ENCODE peak calls at places on chromosomes 16 and 17, in four cellular contexts. Y is adrenal gland, I is nephron progenitor cell, R is heart left ventricle. O is an unnamed sample.

GRCh38 chr17:58191259-58191896 is 1.1 kb upstream of the EPX start:
- DNase-seq in Y (no peak), I (no peak), R (no peak), O (no peak)

GRCh38 chr17:17186051-17186450 is 20.1 kb downstream of the PLD6 start:
- DNase-seq in Y (no peak), I (no peak), R (no peak), O (peak; percentile 76)

GRCh38 chr17:21676281-21677111 is 15.8 kb upstream of the KCNJ18 start:
- DNase-seq in Y (peak; percentile 23), I (no peak), R (no peak), O (no peak)

GRCh38 chr16:85625485-85626117 is 12.5 kb downstream of the GSE1 start:
- DNase-seq in Y (no peak), I (no peak), R (no peak), O (no peak)

GRCh38 chr17:15440347-15440746 is 27.1 kb downstream of the CDRT4 start:
- DNase-seq in Y (no peak), I (no peak), R (no peak), O (no peak)

GRCh38 chr17:266219-266618 is 84.8 kb upstream of the DOC2B start:
- DNase-seq in Y (peak; percentile 44), I (no peak), R (peak; percentile 2), O (no peak)

GRCh38 chr17:41959336-41960095 is 7.1 kb upstream of the CNP start:
- DNase-seq in Y (no peak), I (peak; percentile 40), R (no peak), O (no peak)

GRCh38 chr16:57277586-57277985 is 6.9 kb downstream of the PLLP start:
- DNase-seq in Y (no peak), I (no peak), R (no peak), O (peak; percentile 32)

GRCh38 chr17:21370430-21370829 is 5.7 kb upstream of the KCNJ12 start:
- DNase-seq in Y (no peak), I (peak; percentile 44), R (peak; percentile 85), O (no peak)

GRCh38 chr16:86565644-86566511 is 751 bp upstream of the FOXC2 start:
- DNase-seq in Y (no peak), I (peak; percentile 47), R (no peak), O (no peak)

GRCh38 chr17:57751348-57751970 is 6.4 kb upstream of the CCDC182 start:
- DNase-seq in Y (no peak), I (no peak), R (no peak), O (no peak)

GRCh38 chr16:49333268-49333597 is 40.4 kb upstream of the C16orf78 start:
- DNase-seq in Y (no peak), I (no peak), R (no peak), O (no peak)

GRCh38 chr16:23072769-23073549 is 76.3 kb downstream of the USP31 start:
- DNase-seq in Y (no peak), I (no peak), R (no peak), O (no peak)

GRCh38 chr16:1808691-1809090 is 15.2 kb upstream of the IGFALS start:
- DNase-seq in Y (no peak), I (no peak), R (no peak), O (no peak)

GRCh38 chr16:6573577-6573976 is 759.1 kb upstream of the RBFOX1 start:
- DNase-seq in Y (peak; percentile 76), I (peak; percentile 68), R (no peak), O (no peak)

GRCh38 chr17:50845260-50846147 is 10.1 kb downstream of the WFIKKN2 start:
- DNase-seq in Y (no peak), I (no peak), R (peak; percentile 58), O (no peak)

GRCh38 chr16:26645629-26646028 is 421.1 kb upstream of the C16orf82 start:
- DNase-seq in Y (no peak), I (peak; percentile 57), R (no peak), O (no peak)

GRCh38 chr17:58268326-58268725 is 12.4 kb downstream of the MPO start:
- DNase-seq in Y (peak; percentile 15), I (no peak), R (no peak), O (no peak)

GRCh38 chr17:46979023-46979870 is at the start of gene RPRML:
- DNase-seq in Y (no peak), I (peak; percentile 79), R (peak; percentile 25), O (peak; percentile 59)

GRCh38 chr17:68603663-68604062 is 2.5 kb upstream of the FAM20A start:
- DNase-seq in Y (no peak), I (no peak), R (no peak), O (no peak)

GRCh38 chr17:7021993-7022778 is 664 bp upstream of the BCL6B start:
- DNase-seq in Y (peak; percentile 85), I (peak; percentile 89), R (peak; percentile 87), O (peak; percentile 91)

DNA sequence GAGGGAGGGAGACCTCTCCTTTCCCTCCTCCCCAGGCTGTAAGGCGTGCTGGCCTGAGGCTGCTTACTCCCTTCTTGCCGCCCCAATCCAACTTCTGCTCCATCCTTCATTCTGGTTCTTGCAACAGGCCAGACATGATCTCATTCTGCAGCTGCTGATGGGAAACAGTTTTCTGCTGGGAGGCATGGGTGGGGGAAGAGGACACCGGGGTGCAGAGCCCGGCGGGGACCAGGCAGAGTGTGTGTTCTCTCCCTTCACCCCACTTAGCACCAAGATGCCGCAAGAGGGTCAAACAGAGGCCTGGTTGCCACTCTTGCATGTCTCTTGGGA is 1.4 kb downstream of the SARM1 start:
- DNase-seq in Y (no peak), I (no peak), R (no peak), O (no peak)
- TF ChIP-seq CTCF in Y (no peak), I (no peak), R (no peak), O (no peak)

GRCh38 chr17:2043785-2044184 is 2.0 kb downstream of the OVCA2 start:
- DNase-seq in Y (peak; percentile 55), I (no peak), R (no peak), O (no peak)

GRCh38 chr17:2041561-2042354 is at the start of gene OVCA2:
- DNase-seq in Y (peak; percentile 97), I (peak; percentile 97), R (peak; percentile 95), O (peak; percentile 99)

GRCh38 chr17:2044263-2044894 is 2.6 kb downstream of the OVCA2 start:
- DNase-seq in Y (no peak), I (no peak), R (no peak), O (no peak)

GRCh38 chr17:2040942-2041560 is 771 bp upstream of the OVCA2 start:
- DNase-seq in Y (peak; percentile 87), I (no peak), R (no peak), O (no peak)

GRCh38 chr17:2042355-2042929 is 620 bp downstream of the OVCA2 start:
- DNase-seq in Y (no peak), I (peak; percentile 41), R (no peak), O (no peak)
- TF ChIP-seq CTCF in Y (peak; percentile 37), I (peak; percentile 6), R (no peak), O (no peak)

GRCh38 chr16:11296351-11296705 is 15.2 kb upstream of the PRM1 start:
- DNase-seq in Y (no peak), I (no peak), R (no peak), O (no peak)

GRCh38 chr16:11295672-11296071 is 14.5 kb upstream of the PRM1 start:
- DNase-seq in Y (no peak), I (no peak), R (no peak), O (no peak)

GRCh38 chr16:11296706-11297491 is 15.8 kb upstream of the PRM1 start:
- DNase-seq in Y (no peak), I (no peak), R (no peak), O (no peak)

GRCh38 chr16:11298143-11298900 is 17.2 kb upstream of the PRM1 start:
- DNase-seq in Y (no peak), I (no peak), R (no peak), O (no peak)

DNA sequence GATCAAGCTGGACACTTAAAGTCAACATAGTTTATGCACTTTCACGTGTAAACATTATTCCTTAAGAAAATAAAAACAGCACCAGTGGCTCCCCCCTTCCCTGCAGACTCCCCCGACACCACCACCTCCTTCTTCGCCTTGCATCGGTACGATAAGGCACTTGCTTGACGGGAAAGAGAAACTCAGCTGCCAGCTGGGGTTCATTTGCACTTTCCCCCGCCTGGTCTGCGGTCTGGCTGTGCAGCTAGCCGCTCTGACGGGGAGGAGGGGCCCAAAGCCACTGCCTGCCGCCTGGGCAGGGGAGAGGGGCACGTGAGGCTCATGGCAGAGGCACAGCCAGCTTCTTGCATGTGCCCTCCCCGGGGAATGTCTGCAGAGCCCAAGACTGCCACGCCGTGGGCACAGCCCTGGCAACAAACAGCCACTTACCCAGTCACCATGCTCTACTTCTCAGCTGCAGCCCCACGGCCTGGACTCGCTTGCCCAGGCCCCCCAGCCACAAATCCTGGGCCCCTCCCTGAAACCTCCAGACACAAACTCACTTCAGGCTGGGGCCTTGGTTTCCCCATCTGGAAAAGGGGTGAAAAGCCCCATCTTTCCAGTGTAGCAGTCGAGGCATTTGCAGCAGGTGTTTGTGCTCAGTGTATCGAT is 16.5 kb upstream of the PRM1 start:
- DNase-seq in Y (peak; percentile 75), I (peak; percentile 42), R (peak; percentile 75), O (peak; percentile 67)
- TF ChIP-seq CTCF in Y (no peak), I (no peak), R (peak; percentile 47), O (peak; percentile 17)

DNA sequence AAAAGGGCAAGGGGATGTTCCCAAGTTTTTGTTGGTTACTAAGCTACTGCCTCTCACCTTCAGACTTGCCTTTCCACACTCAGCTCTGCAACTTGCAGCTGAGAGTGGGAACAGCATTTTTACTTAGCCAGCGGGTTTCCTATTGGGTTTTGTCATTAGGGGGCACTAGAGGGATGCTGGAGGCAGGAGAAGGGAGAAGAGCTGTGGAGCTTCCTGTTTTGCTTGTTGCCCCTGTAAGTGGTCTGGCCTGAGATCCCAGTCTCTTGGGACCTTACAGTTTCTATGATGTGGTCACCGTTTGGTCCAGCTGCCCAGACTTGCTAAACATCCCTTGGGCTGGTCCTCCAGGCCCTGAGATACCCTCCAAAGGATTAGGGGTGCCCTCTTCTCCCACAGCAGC is 209.6 kb upstream of the NLRP1 start:
- DNase-seq in Y (no peak), I (no peak), R (no peak), O (no peak)
- TF ChIP-seq CTCF in Y (no peak), I (peak; percentile 27), R (no peak), O (peak; percentile 13)

DNA sequence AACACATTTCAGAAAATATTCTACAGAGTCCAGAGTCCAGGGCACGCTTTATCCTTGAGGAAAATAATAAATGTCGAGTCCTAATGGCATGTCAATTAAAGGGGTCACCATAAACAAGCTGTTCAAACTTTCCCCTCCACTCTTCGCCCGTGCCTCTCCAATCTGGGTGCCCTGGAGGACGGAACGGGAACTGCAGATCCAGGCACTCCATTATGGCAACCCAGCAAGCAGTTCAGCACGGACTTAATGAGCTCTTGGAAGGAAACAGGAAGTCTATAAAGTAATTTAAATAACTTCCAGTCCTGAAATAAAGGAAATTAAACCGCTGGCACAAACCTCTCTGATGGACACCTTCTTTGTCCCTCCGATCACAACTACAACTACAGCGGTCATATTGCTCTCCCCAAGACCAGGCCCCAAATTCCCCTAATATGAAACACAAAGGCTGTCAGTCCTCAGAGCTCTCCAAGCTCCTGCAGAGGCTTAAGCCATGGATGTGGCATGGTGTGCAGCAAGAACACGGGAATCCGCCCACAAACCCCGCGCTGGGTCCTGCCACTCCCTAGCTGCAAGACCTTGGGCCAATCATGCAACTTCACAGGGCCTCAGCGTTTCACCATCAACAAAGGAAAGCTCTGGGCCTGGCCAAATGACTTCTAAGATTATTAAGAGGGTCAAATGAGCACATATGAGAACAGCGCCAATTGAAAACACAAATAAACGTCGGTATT is 52.6 kb downstream of the ZFHX3 start:
- DNase-seq in Y (no peak), I (peak; percentile 57), R (no peak), O (no peak)
- TF ChIP-seq CTCF in Y (peak; percentile 19), I (peak; percentile 59), R (peak; percentile 32), O (peak; percentile 35)

DNA sequence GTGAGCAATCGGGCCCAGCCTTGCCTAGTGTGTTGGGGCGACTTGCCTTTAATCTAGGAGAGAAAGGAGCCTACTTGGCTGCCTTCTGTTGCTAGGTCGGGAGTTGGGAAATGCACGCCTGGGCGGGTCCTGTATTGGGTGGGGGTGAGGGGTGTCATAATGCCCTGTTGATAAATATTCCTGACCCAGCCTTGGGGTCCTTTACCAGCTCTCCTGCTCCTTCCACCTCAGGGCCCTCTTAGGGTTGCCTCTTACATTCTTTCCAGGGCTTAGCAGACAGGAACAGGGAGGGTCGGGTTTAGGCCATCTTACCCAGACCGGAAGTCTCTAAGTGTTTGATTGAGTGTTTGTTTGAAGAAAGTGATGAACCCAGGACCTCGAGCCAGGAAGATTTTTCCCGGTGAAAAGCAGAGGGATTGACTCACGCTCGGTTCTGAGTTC is 112.9 kb downstream of the SEC14L1 start:
- DNase-seq in Y (no peak), I (no peak), R (no peak), O (no peak)
- TF ChIP-seq CTCF in Y (no peak), I (no peak), R (no peak), O (no peak)